ENCODE peak calls at places on chromosomes 12 and 14, in six cellular contexts. X is DMS 273 treated with DMSO at 0.1 percent for 48 hours, C is ecto neural progenitor cell, I is HS-27A, Y is myocyte, L is AG08395. W is an unnamed sample.
A peak's percentile ranks its signal among the peaks of the same experiment; 100 is the strongest.

GRCh38 chr14:75418779-75419768 is 8.7 kb upstream of the JDP2 start:
- DNase-seq in X (no peak), C (peak; percentile 76), I (no peak), Y (no peak), L (no peak), W (no peak)

GRCh38 chr12:3218150-3218845 is 141.1 kb downstream of the TSPAN9 start:
- DNase-seq in X (peak; percentile 57), C (no peak), I (no peak), Y (peak; percentile 72), L (peak; percentile 90), W (no peak)

GRCh38 chr12:50562485-50563433 is 58.0 kb downstream of the DIP2B start:
- DNase-seq in X (no peak), C (no peak), I (no peak), Y (no peak), L (no peak), W (no peak)

GRCh38 chr14:64064447-64064846 is 211.6 kb downstream of the SYNE2 start:
- DNase-seq in X (no peak), C (no peak), I (no peak), Y (no peak), L (no peak), W (no peak)

GRCh38 chr12:49041881-49042484 is 18.6 kb downstream of the KMT2D start:
- DNase-seq in X (no peak), C (no peak), I (no peak), Y (peak; percentile 29), L (no peak), W (no peak)

GRCh38 chr14:65846469-65846868 is 433.9 kb downstream of the FUT8 start:
- DNase-seq in X (no peak), C (no peak), I (no peak), Y (no peak), L (no peak), W (no peak)

GRCh38 chr12:98466970-98467369 is 48.4 kb upstream of the TMPO start:
- DNase-seq in X (no peak), C (no peak), I (no peak), Y (no peak), L (no peak), W (no peak)

GRCh38 chr14:72685456-72685855 is 208.4 kb downstream of the DPF3 start:
- DNase-seq in X (no peak), C (no peak), I (no peak), Y (peak; percentile 84), L (no peak), W (no peak)

GRCh38 chr14:24389266-24389855 is 9.4 kb upstream of the NYNRIN start:
- DNase-seq in X (no peak), C (no peak), I (no peak), Y (no peak), L (no peak), W (peak; percentile 12)

GRCh38 chr14:41087056-41087455 is 519.6 kb upstream of the LRFN5 start:
- DNase-seq in X (no peak), C (no peak), I (no peak), Y (no peak), L (no peak), W (no peak)

GRCh38 chr14:58770501-58770982 is 132.8 kb downstream of the DACT1 start:
- DNase-seq in X (peak; percentile 13), C (no peak), I (no peak), Y (no peak), L (no peak), W (no peak)

W was measured in glomerular endothelial cell.